ENCODE peak calls at places on chromosomes 16 and 17, in seven cellular contexts. One of them, this sample, is unnamed.

GRCh38 chr17:32777436-32777835 is 99.5 kb downstream of the MYO1D start:
- DNase-seq in adrenal gland: no peak
- DNase-seq in IMR-90: peak
- DNase-seq in mammary epithelial cell: peak
- DNase-seq in Caco-2: no peak
- DNase-seq in tibial nerve: no peak
- DNase-seq in stomach: no peak
- DNase-seq in this sample: no peak

GRCh38 chr17:63937319-63937718 is 5.2 kb upstream of the CD79B start:
- DNase-seq in mammary epithelial cell: no peak
- DNase-seq in tibial nerve: no peak
- DNase-seq in stomach: no peak
- DNase-seq in adrenal gland: no peak
- DNase-seq in Caco-2: no peak
- DNase-seq in IMR-90: no peak
- DNase-seq in this sample: no peak

GRCh38 chr16:3022697-3023414 is 886 bp downstream of the HCFC1R1 start:
- DNase-seq in tibial nerve: no peak
- DNase-seq in adrenal gland: no peak
- DNase-seq in Caco-2: no peak
- DNase-seq in mammary epithelial cell: no peak
- DNase-seq in IMR-90: peak
- DNase-seq in stomach: no peak
- DNase-seq in this sample: no peak

GRCh38 chr16:12258806-12259205 is 282.3 kb downstream of the SNX29 start:
- DNase-seq in IMR-90: no peak
- DNase-seq in tibial nerve: no peak
- DNase-seq in adrenal gland: no peak
- DNase-seq in mammary epithelial cell: no peak
- DNase-seq in stomach: no peak
- DNase-seq in Caco-2: no peak
- DNase-seq in this sample: no peak

GRCh38 chr17:78865682-78866390 is 25.2 kb upstream of the USP36 start:
- DNase-seq in mammary epithelial cell: peak
- DNase-seq in tibial nerve: peak
- DNase-seq in IMR-90: peak
- DNase-seq in stomach: peak
- DNase-seq in Caco-2: peak
- DNase-seq in adrenal gland: peak
- DNase-seq in this sample: peak

GRCh38 chr17:19295478-19296200 is 58.5 kb downstream of the EPN2 start:
- DNase-seq in tibial nerve: no peak
- DNase-seq in adrenal gland: no peak
- DNase-seq in stomach: no peak
- DNase-seq in mammary epithelial cell: no peak
- DNase-seq in Caco-2: no peak
- DNase-seq in IMR-90: no peak
- DNase-seq in this sample: no peak

GRCh38 chr16:85057212-85057889 is 29.8 kb downstream of the KIAA0513 start:
- DNase-seq in Caco-2: peak
- DNase-seq in mammary epithelial cell: no peak
- DNase-seq in adrenal gland: no peak
- DNase-seq in tibial nerve: no peak
- DNase-seq in stomach: peak
- DNase-seq in IMR-90: no peak
- DNase-seq in this sample: no peak

GRCh38 chr17:75341784-75342183 is 52.6 kb upstream of the SLC25A19 start:
- DNase-seq in mammary epithelial cell: no peak
- DNase-seq in adrenal gland: no peak
- DNase-seq in Caco-2: no peak
- DNase-seq in stomach: no peak
- DNase-seq in IMR-90: no peak
- DNase-seq in tibial nerve: no peak
- DNase-seq in this sample: no peak

DNA sequence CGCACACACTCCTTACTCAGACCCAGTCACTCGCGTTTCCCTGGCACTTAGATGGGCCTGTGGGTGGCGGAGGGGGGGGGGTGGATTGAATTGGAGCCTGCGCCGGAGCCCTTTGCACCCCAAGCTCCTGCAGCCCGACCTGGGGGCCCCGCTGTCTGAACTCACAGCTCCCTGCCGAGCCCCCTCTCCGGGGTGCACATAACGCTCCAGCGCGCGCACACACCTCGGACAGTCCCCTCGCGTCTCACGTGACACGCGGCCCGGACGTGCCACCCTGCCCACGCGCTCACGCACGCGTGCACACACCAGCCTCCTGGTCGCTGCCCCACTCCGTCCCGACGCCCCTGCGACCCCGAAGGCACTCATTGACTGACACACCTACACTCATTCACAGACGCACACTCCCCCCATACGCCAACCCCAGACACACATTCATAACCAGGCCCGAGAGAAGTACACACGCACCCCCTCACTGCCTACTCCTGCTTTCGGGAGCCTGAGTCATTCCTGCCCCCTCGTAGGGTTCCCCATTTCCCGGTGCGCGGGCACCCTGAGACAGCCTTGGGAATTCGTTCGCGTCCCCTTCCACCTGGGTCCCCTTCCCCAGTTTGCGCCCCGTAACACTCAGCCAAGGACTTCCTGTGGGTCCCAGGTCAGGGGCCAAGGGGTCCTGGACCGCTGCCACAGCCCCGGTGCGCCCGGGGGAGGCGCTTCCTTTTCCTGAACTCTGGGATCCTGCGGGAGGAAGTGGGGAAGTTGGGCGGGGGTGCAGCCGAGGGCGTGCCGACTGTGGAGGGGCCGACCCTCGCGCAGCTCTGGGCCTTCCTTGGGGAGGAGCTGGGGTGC is 1.1 kb downstream of the TBKBP1 start:
- DNase-seq in Caco-2: no peak
- DNase-seq in adrenal gland: peak
- DNase-seq in mammary epithelial cell: no peak
- DNase-seq in stomach: peak
- DNase-seq in tibial nerve: peak
- DNase-seq in IMR-90: peak
- DNase-seq in this sample: no peak
- TF ChIP-seq CTCF in Caco-2: no peak
- TF ChIP-seq CTCF in adrenal gland: no peak
- TF ChIP-seq CTCF in mammary epithelial cell: no peak
- TF ChIP-seq CTCF in stomach: no peak
- TF ChIP-seq CTCF in tibial nerve: no peak
- TF ChIP-seq CTCF in IMR-90: no peak
- TF ChIP-seq CTCF in this sample: no peak

GRCh38 chr16:35193956-35194355 is 1734.5 kb downstream of the TP53TG3F start:
- DNase-seq in IMR-90: no peak
- DNase-seq in Caco-2: no peak
- DNase-seq in tibial nerve: no peak
- DNase-seq in mammary epithelial cell: no peak
- DNase-seq in adrenal gland: no peak
- DNase-seq in stomach: no peak
- DNase-seq in this sample: no peak
- H3K4me3 ChIP-seq in IMR-90: no peak
- H3K4me3 ChIP-seq in Caco-2: no peak
- H3K4me3 ChIP-seq in tibial nerve: no peak
- H3K4me3 ChIP-seq in mammary epithelial cell: no peak
- H3K4me3 ChIP-seq in adrenal gland: no peak
- H3K4me3 ChIP-seq in stomach: no peak
- H3K4me3 ChIP-seq in this sample: no peak

DNA sequence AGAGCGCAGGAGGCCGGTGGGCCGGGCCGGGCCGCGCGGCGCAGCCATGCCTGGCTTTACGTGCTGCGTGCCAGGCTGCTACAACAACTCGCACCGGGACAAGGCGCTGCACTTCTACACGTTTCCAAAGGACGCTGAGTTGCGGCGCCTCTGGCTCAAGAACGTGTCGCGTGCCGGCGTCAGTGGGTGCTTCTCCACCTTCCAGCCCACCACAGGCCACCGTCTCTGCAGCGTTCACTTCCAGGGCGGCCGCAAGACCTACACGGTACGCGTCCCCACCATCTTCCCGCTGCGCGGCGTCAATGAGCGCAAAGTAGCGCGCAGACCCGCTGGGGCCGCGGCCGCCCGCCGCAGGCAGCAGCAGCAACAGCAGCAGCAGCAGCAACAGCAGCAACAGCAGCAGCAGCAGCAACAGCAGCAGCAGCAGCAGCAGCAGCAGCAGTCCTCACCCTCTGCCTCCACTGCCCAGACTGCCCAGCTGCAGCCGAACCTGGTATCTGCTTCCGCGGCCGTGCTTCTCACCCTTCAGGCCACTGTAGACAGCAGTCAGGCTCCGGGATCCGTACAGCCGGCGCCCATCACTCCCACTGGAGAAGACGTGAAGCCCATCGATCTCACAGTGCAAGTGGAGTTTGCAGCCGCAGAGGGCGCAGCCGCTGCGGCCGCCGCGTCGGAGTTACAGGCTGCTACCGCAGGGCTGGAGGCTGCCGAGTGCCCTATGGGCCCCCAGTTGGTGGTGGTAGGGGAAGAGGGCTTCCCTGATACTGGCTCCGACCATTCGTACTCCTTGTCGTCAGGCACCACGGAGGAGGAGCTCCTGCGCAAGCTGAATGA is 606 bp downstream of the THAP11 start:
- DNase-seq in adrenal gland: peak
- DNase-seq in Caco-2: peak
- DNase-seq in stomach: peak
- DNase-seq in IMR-90: peak
- DNase-seq in tibial nerve: no peak
- DNase-seq in mammary epithelial cell: peak
- DNase-seq in this sample: no peak
- TF ChIP-seq CTCF in adrenal gland: no peak
- TF ChIP-seq CTCF in Caco-2: peak
- TF ChIP-seq CTCF in stomach: no peak
- TF ChIP-seq CTCF in IMR-90: peak
- TF ChIP-seq CTCF in tibial nerve: no peak
- TF ChIP-seq CTCF in mammary epithelial cell: no peak
- TF ChIP-seq CTCF in this sample: peak

GRCh38 chr17:44314524-44314868 is 6.1 kb downstream of the RUNDC3A start:
- DNase-seq in Caco-2: no peak
- DNase-seq in adrenal gland: no peak
- DNase-seq in tibial nerve: no peak
- DNase-seq in stomach: no peak
- DNase-seq in IMR-90: no peak
- DNase-seq in mammary epithelial cell: no peak
- DNase-seq in this sample: no peak
- H3K4me3 ChIP-seq in Caco-2: peak
- H3K4me3 ChIP-seq in adrenal gland: no peak
- H3K4me3 ChIP-seq in tibial nerve: no peak
- H3K4me3 ChIP-seq in stomach: no peak
- H3K4me3 ChIP-seq in IMR-90: no peak
- H3K4me3 ChIP-seq in mammary epithelial cell: no peak
- H3K4me3 ChIP-seq in this sample: no peak

DNA sequence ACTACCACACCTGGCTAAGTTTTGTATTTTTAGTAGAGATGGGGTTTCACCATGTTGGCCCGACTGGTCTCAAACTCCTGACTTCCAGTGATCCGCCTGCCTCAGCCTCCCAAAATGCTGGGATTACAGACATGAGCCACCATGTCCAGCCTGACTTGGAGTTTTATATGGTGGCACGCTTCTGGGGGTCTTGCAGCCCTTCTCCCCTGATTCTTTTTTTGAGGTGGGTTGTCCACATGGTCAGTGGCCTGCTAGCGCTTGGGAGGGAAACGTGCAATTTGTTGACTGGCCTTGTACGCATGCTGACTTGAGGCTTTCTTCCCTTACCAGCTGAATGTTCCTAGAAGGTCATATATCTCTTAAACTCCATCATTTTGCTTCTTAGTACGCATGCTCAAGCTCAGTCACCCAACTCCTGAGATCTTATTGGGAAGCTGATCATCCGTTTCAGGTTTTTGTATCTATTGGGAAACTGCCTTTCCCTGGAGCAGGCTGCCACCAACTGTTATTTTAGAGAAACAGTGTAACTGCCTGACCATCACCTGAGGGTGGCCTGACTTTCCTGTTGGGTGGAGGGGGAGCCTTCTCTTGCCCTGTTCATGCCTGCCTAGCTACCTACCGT is 13.7 kb upstream of the LDHD start:
- DNase-seq in mammary epithelial cell: no peak
- DNase-seq in Caco-2: peak
- DNase-seq in IMR-90: no peak
- DNase-seq in adrenal gland: no peak
- DNase-seq in tibial nerve: no peak
- DNase-seq in stomach: no peak
- DNase-seq in this sample: no peak
- TF ChIP-seq CTCF in mammary epithelial cell: peak
- TF ChIP-seq CTCF in Caco-2: peak
- TF ChIP-seq CTCF in IMR-90: no peak
- TF ChIP-seq CTCF in adrenal gland: no peak
- TF ChIP-seq CTCF in tibial nerve: no peak
- TF ChIP-seq CTCF in stomach: no peak
- TF ChIP-seq CTCF in this sample: no peak

DNA sequence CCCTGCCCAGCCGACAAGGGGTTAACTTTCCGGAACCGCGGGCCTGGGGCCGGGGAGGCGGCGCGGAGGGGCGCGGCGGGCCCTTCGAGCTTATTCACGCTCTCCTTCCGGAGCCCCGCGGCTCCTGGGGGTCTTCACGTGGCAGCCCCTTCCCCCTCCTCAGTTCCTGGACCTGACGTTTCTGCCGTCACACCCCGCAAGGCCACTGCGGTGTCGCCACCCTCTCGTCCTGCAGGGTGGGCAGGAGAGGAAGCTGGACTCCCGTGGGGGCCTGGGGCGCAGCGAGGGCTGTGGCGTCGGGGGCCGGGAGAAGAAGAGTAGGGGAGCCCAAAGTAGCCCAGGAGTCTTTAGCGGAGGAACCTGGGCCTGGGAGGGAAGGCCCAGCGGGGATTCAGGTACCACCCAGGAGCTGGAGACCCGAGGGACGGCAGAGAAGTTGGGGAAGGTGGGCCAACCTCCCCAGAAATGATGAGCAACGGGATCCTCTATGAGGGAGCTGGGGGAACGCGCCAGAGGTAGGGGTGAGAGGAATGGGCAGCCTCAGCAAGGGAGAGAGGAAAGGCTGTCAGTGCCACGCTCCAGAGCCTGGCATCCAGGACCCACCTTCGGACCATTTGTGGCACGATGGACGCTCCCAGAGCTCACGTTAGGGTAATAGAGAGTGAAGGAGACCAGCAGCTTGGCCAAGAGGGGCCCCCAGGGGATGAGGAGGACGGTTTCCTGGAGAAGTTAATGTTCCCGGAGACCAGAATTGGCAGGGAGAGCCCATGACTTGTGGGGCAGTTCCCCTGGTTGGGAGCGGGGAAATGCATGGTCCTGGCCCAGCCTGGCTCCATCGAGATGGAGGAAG is 3.3 kb upstream of the HIC1 start:
- DNase-seq in Caco-2: no peak
- DNase-seq in stomach: no peak
- DNase-seq in adrenal gland: peak
- DNase-seq in mammary epithelial cell: peak
- DNase-seq in IMR-90: no peak
- DNase-seq in tibial nerve: no peak
- DNase-seq in this sample: no peak
- H3K4me3 ChIP-seq in Caco-2: peak
- H3K4me3 ChIP-seq in stomach: no peak
- H3K4me3 ChIP-seq in adrenal gland: no peak
- H3K4me3 ChIP-seq in mammary epithelial cell: no peak
- H3K4me3 ChIP-seq in IMR-90: no peak
- H3K4me3 ChIP-seq in tibial nerve: no peak
- H3K4me3 ChIP-seq in this sample: no peak

GRCh38 chr17:34527908-34528470 is 51.4 kb upstream of the TMEM132E start:
- DNase-seq in IMR-90: no peak
- DNase-seq in Caco-2: no peak
- DNase-seq in adrenal gland: no peak
- DNase-seq in tibial nerve: no peak
- DNase-seq in stomach: no peak
- DNase-seq in mammary epithelial cell: no peak
- DNase-seq in this sample: no peak
- TF ChIP-seq CTCF in IMR-90: no peak
- TF ChIP-seq CTCF in Caco-2: no peak
- TF ChIP-seq CTCF in adrenal gland: no peak
- TF ChIP-seq CTCF in tibial nerve: no peak
- TF ChIP-seq CTCF in stomach: no peak
- TF ChIP-seq CTCF in mammary epithelial cell: no peak
- TF ChIP-seq CTCF in this sample: no peak